ENCODE peak calls at places on chromosomes 1 and 21, in five cellular contexts. B, Z, P, M and E are unnamed samples.

GRCh38 chr1:9361630-9362256 is 69.0 kb downstream of the SPSB1 start:
- DNase-seq in M (no peak), Z (peak), P (no peak), B (no peak), E (peak)

GRCh38 chr1:115067460-115067859 is 21.8 kb downstream of the TSPAN2 start:
- DNase-seq in M (no peak), Z (peak), B (no peak), P (no peak), E (no peak)

GRCh38 chr1:211198880-211199279 is 60.3 kb upstream of the RCOR3 start:
- DNase-seq in B (no peak), M (no peak), P (no peak), Z (no peak), E (no peak)

GRCh38 chr1:171590022-171590421 is 32.0 kb upstream of the MYOCOS start:
- DNase-seq in P (no peak), M (no peak), Z (peak), B (no peak), E (peak)

GRCh38 chr1:212977781-212978645 is 27.7 kb downstream of the VASH2 start:
- DNase-seq in B (no peak), Z (no peak), M (no peak), P (no peak), E (no peak)

GRCh38 chr1:156838972-156839371 is 19.9 kb downstream of the INSRR start:
- DNase-seq in P (peak), M (no peak), Z (peak), B (no peak), E (peak)

GRCh38 chr21:42575111-42575510 is 61.5 kb downstream of the SLC37A1 start:
- DNase-seq in P (no peak), Z (no peak), M (no peak), B (no peak), E (no peak)

GRCh38 chr21:45544449-45545235 is 2.4 kb upstream of the SLC19A1 start:
- DNase-seq in Z (no peak), P (no peak), B (no peak), M (no peak), E (no peak)

GRCh38 chr1:224489585-224490365 is 55.2 kb upstream of the WDR26 start:
- DNase-seq in B (no peak), Z (no peak), M (no peak), P (no peak), E (no peak)

GRCh38 chr1:11550664-11551283 is 71.8 kb downstream of the DISP3 start:
- DNase-seq in B (peak), M (no peak), P (no peak), Z (peak), E (peak)